ENCODE peak calls at places on chromosomes 1 and 21, in five cellular contexts. Z is upper lobe of left lung, D is A549, F is HepG2, G is GM12878. R is an unnamed sample.

GRCh38 chr1:48916121-48917069 is 139.7 kb upstream of the BEND5 start:
- ATAC-seq in F (peak; percentile 88), G (no peak), Z (no peak), D (peak; percentile 86), R (no peak)

GRCh38 chr1:39640861-39641260 is 1.4 kb upstream of the HEYL start:
- ATAC-seq in Z (no peak), F (no peak), G (no peak), D (no peak), R (no peak)

GRCh38 chr1:81377406-81377805 is 423.3 kb upstream of the ADGRL2 start:
- ATAC-seq in Z (no peak), F (peak; percentile 46), G (peak; percentile 58), D (no peak), R (no peak)

GRCh38 chr1:6515771-6516170 is 24.3 kb upstream of the PLEKHG5 start:
- ATAC-seq in G (no peak), F (no peak), Z (no peak), D (no peak), R (no peak)

GRCh38 chr1:91803133-91803532 is 82.8 kb downstream of the TGFBR3 start:
- ATAC-seq in Z (no peak), D (no peak), G (no peak), F (no peak), R (peak; percentile 44)

GRCh38 chr1:15107897-15108296 is 45.6 kb upstream of the TMEM51 start:
- ATAC-seq in Z (no peak), D (no peak), G (no peak), F (no peak), R (no peak)

GRCh38 chr1:246110343-246111219 is 396.5 kb downstream of the SMYD3 start:
- ATAC-seq in F (no peak), G (no peak), D (peak; percentile 76), Z (peak; percentile 34), R (peak; percentile 74)

GRCh38 chr1:235357485-235358378 is 9.5 kb upstream of the TBCE start:
- ATAC-seq in D (peak; percentile 34), G (peak; percentile 17), F (peak; percentile 56), Z (no peak), R (no peak)

GRCh38 chr1:214123061-214123784 is 135.4 kb downstream of the PROX1 start:
- ATAC-seq in Z (peak; percentile 26), F (peak; percentile 91), G (peak; percentile 93), D (peak; percentile 95), R (no peak)

GRCh38 chr1:229208481-229208880 is 62.4 kb upstream of the RAB4A start:
- ATAC-seq in D (no peak), Z (no peak), F (no peak), G (no peak), R (no peak)

GRCh38 chr1:156200062-156200461 is 6.2 kb downstream of the SLC25A44 start:
- ATAC-seq in G (no peak), Z (no peak), F (no peak), D (peak; percentile 30), R (no peak)

GRCh38 chr1:20593766-20594165 is 4.9 kb downstream of the CDA start:
- ATAC-seq in D (no peak), Z (no peak), F (no peak), G (no peak), R (no peak)

GRCh38 chr1:200296091-200296661 is 113.7 kb downstream of the ZNF281 start:
- ATAC-seq in G (no peak), F (peak; percentile 96), Z (peak; percentile 43), D (no peak), R (no peak)

GRCh38 chr1:90706437-90707362 is 10.4 kb downstream of the BARHL2 start:
- ATAC-seq in D (peak; percentile 74), Z (peak; percentile 67), G (peak; percentile 40), F (peak; percentile 95), R (no peak)

GRCh38 chr1:7299329-7299799 is 471.7 kb upstream of the VAMP3 start:
- ATAC-seq in D (peak; percentile 88), Z (no peak), F (no peak), G (no peak), R (peak; percentile 82)

GRCh38 chr1:153261793-153262371 is 2.4 kb downstream of the LORICRIN start:
- ATAC-seq in F (no peak), G (peak; percentile 6), Z (no peak), D (no peak), R (no peak)

GRCh38 chr1:157404063-157404501 is 148.2 kb downstream of the FCRL5 start:
- ATAC-seq in G (peak; percentile 47), Z (no peak), D (no peak), F (no peak), R (no peak)

GRCh38 chr1:223716302-223716862 is 4.0 kb downstream of the CAPN2 start:
- ATAC-seq in Z (no peak), D (no peak), G (peak; percentile 62), F (no peak), R (no peak)

GRCh38 chr1:225762444-225762843 is 15.2 kb upstream of the SRP9 start:
- ATAC-seq in F (peak; percentile 61), Z (no peak), G (no peak), D (peak; percentile 71), R (no peak)

GRCh38 chr1:208510192-208510952 is 266.2 kb upstream of the PLXNA2 start:
- ATAC-seq in F (no peak), Z (peak; percentile 85), G (no peak), D (no peak), R (no peak)

GRCh38 chr1:32307313-32307712 is 15.4 kb downstream of the HDAC1 start:
- ATAC-seq in G (no peak), Z (no peak), F (no peak), D (no peak), R (peak; percentile 60)

GRCh38 chr1:36323636-36324321 is at the start of gene EVA1B:
- ATAC-seq in G (peak; percentile 69), F (peak; percentile 90), D (peak; percentile 75), Z (no peak), R (peak; percentile 79)

GRCh38 chr1:47781171-47781959 is 215.8 kb downstream of the TRABD2B start:
- ATAC-seq in Z (no peak), F (peak; percentile 43), G (no peak), D (no peak), R (no peak)

GRCh38 chr1:221087919-221088318 is 208.7 kb downstream of the HLX start:
- ATAC-seq in F (no peak), Z (no peak), D (no peak), G (no peak), R (no peak)

GRCh38 chr1:228555074-228555989 is 68.2 kb downstream of the RNF187 start:
- ATAC-seq in G (no peak), D (no peak), Z (peak; percentile 66), F (peak; percentile 83), R (no peak)

DNA sequence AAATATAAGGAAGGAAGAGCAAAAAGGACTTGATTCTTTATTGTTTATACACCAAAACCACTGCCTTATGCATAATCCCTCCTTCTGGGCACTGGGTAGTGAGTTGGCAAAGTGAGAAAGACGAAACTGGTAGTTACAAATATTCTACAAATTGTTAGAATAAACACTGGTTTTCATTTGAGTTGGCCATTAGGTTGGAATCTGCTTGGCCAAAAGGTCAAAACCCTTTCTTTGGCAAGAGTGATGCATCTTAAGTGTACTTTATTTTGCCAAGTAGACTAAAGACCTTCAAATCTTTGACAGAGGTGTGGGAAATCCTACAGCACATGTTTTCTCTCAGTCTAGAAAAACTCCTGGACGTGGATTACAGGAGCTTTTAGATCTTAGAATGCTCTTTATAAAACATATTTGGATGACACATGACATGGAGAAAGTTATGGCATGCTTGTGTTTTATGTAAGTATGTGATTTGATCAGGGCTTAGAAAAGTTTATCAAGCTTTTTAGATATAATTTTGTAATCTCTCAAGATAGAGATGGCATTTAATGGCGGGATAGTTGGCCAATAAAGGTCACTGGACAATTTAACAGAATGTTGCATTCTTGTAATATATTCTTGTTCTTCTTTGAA is 120.9 kb downstream of the ROR1 start:
- ATAC-seq in G (no peak), D (no peak), F (no peak), Z (no peak), R (no peak)
- TF ChIP-seq EP300 in G (no peak), D (no peak), F (no peak), Z (no peak), R (no peak)

GRCh38 chr1:43973981-43974442 is 748 bp upstream of the ATP6V0B start:
- ATAC-seq in D (peak; percentile 6), G (no peak), Z (no peak), F (no peak), R (no peak)

GRCh38 chr1:43975249-43975961 is 645 bp downstream of the ATP6V0B start:
- ATAC-seq in Z (peak; percentile 34), D (peak; percentile 3), G (peak; percentile 15), F (peak; percentile 0), R (peak; percentile 9)

GRCh38 chr1:43976045-43976444 is 1.3 kb downstream of the ATP6V0B start:
- ATAC-seq in G (no peak), F (no peak), Z (no peak), D (no peak), R (no peak)

GRCh38 chr1:43976890-43977289 is 2.1 kb upstream of the B4GALT2 start:
- ATAC-seq in D (no peak), G (no peak), F (no peak), Z (no peak), R (no peak)

GRCh38 chr1:43974443-43975248 is at the start of gene ATP6V0B:
- ATAC-seq in F (peak; percentile 71), Z (peak; percentile 91), D (peak; percentile 73), G (peak; percentile 80), R (peak; percentile 86)
- TF ChIP-seq EP300 in F (no peak), Z (no peak), D (no peak), G (no peak), R (no peak)

GRCh38 chr21:32281531-32281930 is 2.7 kb upstream of the MIS18A start:
- ATAC-seq in G (no peak), D (no peak), Z (no peak), F (no peak), R (no peak)

GRCh38 chr21:32279377-32279680 is 480 bp upstream of the MIS18A start:
- ATAC-seq in G (peak; percentile 52), Z (no peak), D (no peak), F (no peak), R (no peak)

GRCh38 chr21:32278068-32278467 is 781 bp downstream of the MIS18A start:
- ATAC-seq in F (peak; percentile 72), G (peak; percentile 52), Z (no peak), D (peak; percentile 54), R (no peak)

GRCh38 chr21:32276671-32277070 is 2.2 kb downstream of the MIS18A start:
- ATAC-seq in F (peak; percentile 62), G (no peak), D (no peak), Z (no peak), R (no peak)

DNA sequence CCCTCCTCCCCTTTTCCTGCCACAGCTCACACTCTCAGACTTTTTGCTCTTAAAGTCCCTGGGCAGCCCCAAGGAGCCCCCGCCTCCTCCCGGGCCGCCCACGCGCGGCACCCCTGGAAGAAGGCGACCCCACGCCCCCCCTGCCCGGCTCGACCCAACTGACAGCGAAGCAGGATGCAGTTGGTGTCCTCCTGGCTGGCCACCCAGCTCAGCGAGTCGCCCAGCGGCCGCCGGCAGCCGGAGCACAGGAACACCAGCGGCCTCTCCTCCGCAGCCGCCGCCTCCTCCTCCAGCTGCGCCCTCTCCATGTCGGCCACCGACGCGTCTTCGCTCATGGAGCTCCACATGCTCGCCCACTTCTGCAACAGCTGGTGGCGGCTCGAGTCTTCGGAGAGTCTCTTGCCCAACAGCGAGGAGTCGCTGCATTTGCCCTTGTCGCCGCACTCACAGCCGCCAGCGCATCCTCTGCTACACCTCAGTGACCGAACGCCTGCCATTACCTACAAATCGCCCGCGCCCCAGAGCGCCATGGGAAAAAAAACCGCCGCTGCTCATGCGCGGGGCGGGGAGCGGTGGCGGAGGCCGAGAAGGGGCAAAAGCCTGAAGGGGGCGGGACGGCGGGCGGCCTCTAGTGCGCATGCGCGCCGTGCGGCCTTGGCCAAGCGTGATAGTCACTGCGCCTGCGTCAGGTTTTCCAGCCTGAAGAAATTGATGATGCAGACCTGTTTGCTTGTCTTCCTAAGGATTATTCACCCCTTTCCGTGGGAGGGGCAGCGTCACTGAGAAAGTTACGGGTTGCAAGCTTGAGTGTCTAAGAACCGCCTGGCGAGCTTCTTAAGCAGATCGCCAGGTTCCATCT is at the start of gene MIS18A:
- ATAC-seq in F (peak; percentile 94), G (peak; percentile 99), D (peak; percentile 97), Z (peak; percentile 96), R (peak; percentile 98)
- TF ChIP-seq EP300 in F (no peak), G (no peak), D (no peak), Z (no peak), R (no peak)

GRCh38 chr21:28280611-28281010 is 712.1 kb downstream of the LTN1 start:
- ATAC-seq in D (no peak), Z (no peak), G (no peak), F (no peak), R (no peak)
- TF ChIP-seq EP300 in D (no peak), Z (no peak), G (no peak), F (no peak), R (no peak)